ENCODE peak calls at places on chromosomes 16 and 17, in four cellular contexts. One of them, this sample, is unnamed.
A peak's percentile ranks its signal among the peaks of the same experiment; 100 is the strongest.

GRCh38 chr16:27434141-27435051 is 32.4 kb downstream of the IL21R start:
- DNase-seq in prostate gland: no peak
- DNase-seq in sigmoid colon: peak; percentile 48
- DNase-seq in H1: peak; percentile 39
- DNase-seq in this sample: no peak

GRCh38 chr16:79723583-79724168 is 123.1 kb upstream of the MAF start:
- DNase-seq in sigmoid colon: no peak
- DNase-seq in prostate gland: no peak
- DNase-seq in H1: no peak
- DNase-seq in this sample: peak; percentile 97

GRCh38 chr16:88494335-88495154 is 41.5 kb downstream of the ZFPM1 start:
- DNase-seq in H1: no peak
- DNase-seq in prostate gland: no peak
- DNase-seq in sigmoid colon: no peak
- DNase-seq in this sample: no peak

GRCh38 chr17:76240461-76241204 is at the start of gene RNF157:
- DNase-seq in sigmoid colon: peak; percentile 80
- DNase-seq in H1: peak; percentile 82
- DNase-seq in prostate gland: peak; percentile 32
- DNase-seq in this sample: peak; percentile 73

GRCh38 chr16:14119799-14120198 is 48.7 kb downstream of the MRTFB start:
- DNase-seq in sigmoid colon: no peak
- DNase-seq in prostate gland: no peak
- DNase-seq in H1: no peak
- DNase-seq in this sample: no peak

GRCh38 chr16:49557070-49557446 is 183.5 kb downstream of the C16orf78 start:
- DNase-seq in H1: peak; percentile 75
- DNase-seq in sigmoid colon: no peak
- DNase-seq in prostate gland: no peak
- DNase-seq in this sample: no peak

GRCh38 chr17:9987779-9988585 is 82.9 kb upstream of the RCVRN start:
- DNase-seq in sigmoid colon: no peak
- DNase-seq in prostate gland: no peak
- DNase-seq in H1: peak; percentile 72
- DNase-seq in this sample: no peak

GRCh38 chr16:13021996-13022395 is 120.6 kb downstream of the SHISA9 start:
- DNase-seq in prostate gland: no peak
- DNase-seq in sigmoid colon: no peak
- DNase-seq in H1: no peak
- DNase-seq in this sample: no peak

GRCh38 chr16:70594569-70594968 is 51.8 kb upstream of the IL34 start:
- DNase-seq in sigmoid colon: no peak
- DNase-seq in prostate gland: peak; percentile 97
- DNase-seq in H1: no peak
- DNase-seq in this sample: no peak

GRCh38 chr17:55768946-55769624 is 18.2 kb downstream of the PCTP start:
- DNase-seq in prostate gland: no peak
- DNase-seq in sigmoid colon: no peak
- DNase-seq in H1: no peak
- DNase-seq in this sample: no peak

GRCh38 chr17:82334204-82334621 is 647 bp upstream of the SECTM1 start:
- DNase-seq in prostate gland: no peak
- DNase-seq in sigmoid colon: no peak
- DNase-seq in H1: no peak
- DNase-seq in this sample: peak; percentile 71

GRCh38 chr17:34235389-34236028 is 19.6 kb upstream of the CCL2 start:
- DNase-seq in prostate gland: peak; percentile 27
- DNase-seq in H1: no peak
- DNase-seq in sigmoid colon: peak; percentile 87
- DNase-seq in this sample: peak; percentile 86

GRCh38 chr16:76598498-76598897 is 321.3 kb downstream of the CNTNAP4 start:
- DNase-seq in prostate gland: no peak
- DNase-seq in H1: no peak
- DNase-seq in sigmoid colon: no peak
- DNase-seq in this sample: no peak

GRCh38 chr16:24890746-24891145 is 45.0 kb downstream of the SLC5A11 start:
- DNase-seq in prostate gland: no peak
- DNase-seq in sigmoid colon: peak; percentile 50
- DNase-seq in H1: no peak
- DNase-seq in this sample: no peak

GRCh38 chr17:7912927-7913524 is 3.1 kb downstream of the RNF227 start:
- DNase-seq in prostate gland: peak; percentile 35
- DNase-seq in H1: no peak
- DNase-seq in sigmoid colon: no peak
- DNase-seq in this sample: no peak

GRCh38 chr16:89842471-89843408 is 14.5 kb downstream of the SPIRE2 start:
- DNase-seq in H1: no peak
- DNase-seq in prostate gland: no peak
- DNase-seq in sigmoid colon: no peak
- DNase-seq in this sample: no peak

GRCh38 chr16:47320546-47321315 is 140.1 kb downstream of the ITFG1 start:
- DNase-seq in prostate gland: no peak
- DNase-seq in sigmoid colon: no peak
- DNase-seq in H1: no peak
- DNase-seq in this sample: no peak

GRCh38 chr17:2043785-2044184 is 2.0 kb downstream of the OVCA2 start:
- DNase-seq in sigmoid colon: no peak
- DNase-seq in prostate gland: no peak
- DNase-seq in H1: no peak
- DNase-seq in this sample: no peak

GRCh38 chr17:28366605-28367004 is 1.6 kb upstream of the SEBOX start:
- DNase-seq in prostate gland: no peak
- DNase-seq in sigmoid colon: no peak
- DNase-seq in H1: no peak
- DNase-seq in this sample: no peak

GRCh38 chr16:14559809-14560227 is 70.2 kb downstream of the PARN start:
- DNase-seq in sigmoid colon: no peak
- DNase-seq in prostate gland: peak; percentile 65
- DNase-seq in H1: no peak
- DNase-seq in this sample: peak; percentile 61

GRCh38 chr16:85365120-85365519 is 248.0 kb upstream of the GSE1 start:
- DNase-seq in H1: no peak
- DNase-seq in prostate gland: no peak
- DNase-seq in sigmoid colon: no peak
- DNase-seq in this sample: no peak

GRCh38 chr17:78878871-78879270 is 24.1 kb downstream of the CEP295NL start:
- DNase-seq in prostate gland: no peak
- DNase-seq in sigmoid colon: no peak
- DNase-seq in H1: no peak
- DNase-seq in this sample: no peak
- H3K4me1 ChIP-seq in prostate gland: peaks cover 3% of the 10 kb centered on the region
- H3K4me1 ChIP-seq in sigmoid colon: no peaks in the 10 kb centered on the region
- H3K4me1 ChIP-seq in H1: peaks cover 16% of the 10 kb centered on the region
- H3K4me1 ChIP-seq in this sample: no peaks in the 10 kb centered on the region

GRCh38 chr17:78737332-78737731 is 44.7 kb downstream of the CYTH1 start:
- DNase-seq in prostate gland: no peak
- DNase-seq in H1: no peak
- DNase-seq in sigmoid colon: no peak
- DNase-seq in this sample: no peak

GRCh38 chr17:78734841-78735641 is 47.0 kb downstream of the CYTH1 start:
- DNase-seq in H1: no peak
- DNase-seq in prostate gland: no peak
- DNase-seq in sigmoid colon: no peak
- DNase-seq in this sample: no peak

GRCh38 chr17:78738245-78738644 is 43.8 kb downstream of the CYTH1 start:
- DNase-seq in sigmoid colon: no peak
- DNase-seq in prostate gland: no peak
- DNase-seq in H1: no peak
- DNase-seq in this sample: no peak

GRCh38 chr17:78735832-78736525 is 46.1 kb downstream of the CYTH1 start:
- DNase-seq in sigmoid colon: no peak
- DNase-seq in H1: no peak
- DNase-seq in prostate gland: peak; percentile 64
- DNase-seq in this sample: no peak

GRCh38 chr17:78736526-78737079 is 45.5 kb downstream of the CYTH1 start:
- DNase-seq in prostate gland: peak; percentile 96
- DNase-seq in sigmoid colon: peak; percentile 80
- DNase-seq in H1: no peak
- DNase-seq in this sample: peak; percentile 76
- TF ChIP-seq POLR2A in prostate gland: peak; percentile 68
- TF ChIP-seq POLR2A in sigmoid colon: no peak
- TF ChIP-seq POLR2A in H1: no peak
- TF ChIP-seq POLR2A in this sample: no peak

DNA sequence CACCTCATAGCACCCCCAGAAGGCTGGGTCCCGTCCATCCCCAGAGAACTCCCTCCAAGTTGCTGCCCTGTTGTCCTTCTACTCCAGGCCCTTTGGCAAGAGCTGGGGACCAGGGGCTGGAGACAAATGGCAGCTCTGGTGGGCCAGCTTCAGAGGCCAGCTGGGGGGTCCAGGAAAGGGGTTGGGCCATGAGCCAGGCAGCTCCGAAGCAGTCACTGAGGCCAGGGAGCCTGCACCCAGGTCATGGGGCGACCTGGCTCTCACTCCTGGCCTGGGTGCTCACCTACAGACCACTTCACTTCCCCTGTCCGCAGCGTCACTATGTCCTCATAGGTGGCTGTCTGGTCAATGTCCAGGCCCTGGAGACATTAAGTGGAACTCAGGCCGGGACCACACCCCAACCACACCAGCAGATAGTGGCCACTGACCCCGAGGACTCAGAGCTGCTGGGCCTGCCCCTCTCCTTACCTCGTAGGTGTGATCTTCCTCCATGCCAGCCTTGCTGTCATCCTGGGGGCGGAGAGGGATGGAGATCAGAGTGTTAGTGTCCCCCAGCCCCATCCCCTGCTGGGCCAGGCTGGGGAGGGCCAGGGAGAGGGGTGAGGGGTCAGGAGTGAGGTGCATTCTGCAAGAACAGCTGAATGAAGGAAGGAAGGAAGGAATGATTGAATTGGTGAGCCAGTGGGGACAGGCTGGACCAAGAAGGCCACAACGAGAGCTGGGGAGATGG is 3.0 kb downstream of the CD79B start:
- DNase-seq in sigmoid colon: no peak
- DNase-seq in prostate gland: no peak
- DNase-seq in H1: no peak
- DNase-seq in this sample: no peak
- H3K4me1 ChIP-seq in sigmoid colon: no peaks in the 10 kb centered on the region
- H3K4me1 ChIP-seq in prostate gland: no peaks in the 10 kb centered on the region
- H3K4me1 ChIP-seq in H1: peaks cover 15% of the 10 kb centered on the region
- H3K4me1 ChIP-seq in this sample: no peaks in the 10 kb centered on the region

GRCh38 chr16:81778231-81778630 is 860 bp upstream of the PLCG2 start:
- DNase-seq in H1: no peak
- DNase-seq in sigmoid colon: no peak
- DNase-seq in prostate gland: no peak
- DNase-seq in this sample: no peak
- TF ChIP-seq POLR2A in H1: no peak
- TF ChIP-seq POLR2A in sigmoid colon: no peak
- TF ChIP-seq POLR2A in prostate gland: no peak
- TF ChIP-seq POLR2A in this sample: no peak

GRCh38 chr17:46008591-46008990 is 9.5 kb downstream of the STH start:
- DNase-seq in prostate gland: no peak
- DNase-seq in H1: no peak
- DNase-seq in sigmoid colon: no peak
- DNase-seq in this sample: no peak

GRCh38 chr17:46011711-46012505 is 12.9 kb downstream of the STH start:
- DNase-seq in sigmoid colon: no peak
- DNase-seq in H1: no peak
- DNase-seq in prostate gland: no peak
- DNase-seq in this sample: peak; percentile 33

GRCh38 chr17:46012506-46013079 is 13.5 kb downstream of the STH start:
- DNase-seq in prostate gland: no peak
- DNase-seq in H1: no peak
- DNase-seq in sigmoid colon: no peak
- DNase-seq in this sample: no peak

GRCh38 chr17:46009681-46010596 is 10.9 kb downstream of the STH start:
- DNase-seq in H1: no peak
- DNase-seq in prostate gland: no peak
- DNase-seq in sigmoid colon: no peak
- DNase-seq in this sample: no peak

GRCh38 chr17:46010597-46011186 is 11.6 kb downstream of the STH start:
- DNase-seq in sigmoid colon: no peak
- DNase-seq in prostate gland: no peak
- DNase-seq in H1: no peak
- DNase-seq in this sample: no peak
- H3K4me1 ChIP-seq in sigmoid colon: no peaks in the 10 kb centered on the region
- H3K4me1 ChIP-seq in prostate gland: no peaks in the 10 kb centered on the region
- H3K4me1 ChIP-seq in H1: no peaks in the 10 kb centered on the region
- H3K4me1 ChIP-seq in this sample: no peaks in the 10 kb centered on the region

DNA sequence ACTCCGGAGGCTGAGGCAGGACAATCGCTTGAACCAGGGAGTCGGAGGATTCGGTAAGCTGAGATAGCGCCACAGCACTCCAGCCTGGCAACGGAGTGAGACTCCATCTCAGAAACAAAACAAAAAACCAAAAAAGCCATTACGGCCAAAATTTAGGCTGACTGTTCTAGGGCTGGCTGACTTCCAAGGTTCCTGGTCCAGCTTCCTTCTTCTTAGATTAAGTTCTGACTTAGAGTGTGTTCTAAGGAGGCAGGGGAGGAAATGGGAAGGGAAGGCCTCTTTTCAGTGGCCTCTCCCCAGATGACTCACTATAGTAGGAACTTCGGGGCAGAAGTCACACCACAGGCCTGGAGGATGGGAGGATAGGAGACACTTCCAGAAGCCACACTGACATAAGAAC is 27.7 kb upstream of the CLEC18B start:
- DNase-seq in H1: no peak
- DNase-seq in sigmoid colon: peak; percentile 87
- DNase-seq in prostate gland: no peak
- DNase-seq in this sample: no peak
- TF ChIP-seq POLR2A in H1: no peak
- TF ChIP-seq POLR2A in sigmoid colon: no peak
- TF ChIP-seq POLR2A in prostate gland: no peak
- TF ChIP-seq POLR2A in this sample: no peak

GRCh38 chr17:47957591-47958490 is at the start of gene PRR15L:
- DNase-seq in sigmoid colon: no peak
- DNase-seq in H1: peak; percentile 64
- DNase-seq in prostate gland: peak; percentile 77
- DNase-seq in this sample: no peak
- H3K4me1 ChIP-seq in sigmoid colon: no peaks in the 10 kb centered on the region
- H3K4me1 ChIP-seq in H1: peaks cover 20% of the 10 kb centered on the region
- H3K4me1 ChIP-seq in prostate gland: no peaks in the 10 kb centered on the region
- H3K4me1 ChIP-seq in this sample: peaks cover 25% of the 10 kb centered on the region

GRCh38 chr17:38674749-38675615 is at the start of gene EPOP:
- DNase-seq in prostate gland: peak; percentile 89
- DNase-seq in H1: peak; percentile 91
- DNase-seq in sigmoid colon: peak; percentile 91
- DNase-seq in this sample: peak; percentile 94
- TF ChIP-seq POLR2A in prostate gland: peak; percentile 70
- TF ChIP-seq POLR2A in H1: no peak
- TF ChIP-seq POLR2A in sigmoid colon: no peak
- TF ChIP-seq POLR2A in this sample: peak; percentile 92

DNA sequence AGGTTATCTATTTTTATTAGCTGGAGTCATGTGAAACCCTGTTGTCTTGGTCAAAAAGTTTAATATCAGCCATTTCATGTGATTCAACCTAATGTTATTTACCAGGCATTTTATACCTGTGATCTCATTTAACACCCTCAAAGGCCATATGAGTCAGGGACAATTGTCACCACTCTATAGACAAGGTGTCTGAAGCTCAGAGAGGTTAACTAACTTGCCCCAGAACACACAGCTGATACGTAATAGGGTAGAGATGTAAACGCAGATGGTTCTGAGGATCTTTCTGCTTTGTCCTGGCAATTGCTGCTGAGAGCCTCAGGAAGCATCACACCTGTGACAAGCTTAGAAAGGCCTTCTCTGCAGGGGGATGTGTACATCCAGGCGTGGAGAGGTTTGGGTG is 4.9 kb downstream of the CD300A start:
- DNase-seq in H1: no peak
- DNase-seq in prostate gland: no peak
- DNase-seq in sigmoid colon: no peak
- DNase-seq in this sample: no peak
- H3K4me1 ChIP-seq in H1: peaks cover 9% of the 10 kb centered on the region
- H3K4me1 ChIP-seq in prostate gland: no peaks in the 10 kb centered on the region
- H3K4me1 ChIP-seq in sigmoid colon: no peaks in the 10 kb centered on the region
- H3K4me1 ChIP-seq in this sample: no peaks in the 10 kb centered on the region

This sample was measured in right lobe of liver.